ENCODE peak calls at places on chromosomes 12 and 14, in four cellular contexts. T is ovary, E is thoracic aorta, U is tibial nerve. D is an unnamed sample.

GRCh38 chr12:99390707-99391106 is 256.8 kb upstream of the GARIN6 start:
- DNase-seq in T (no peak), E (no peak), U (no peak), D (peak; percentile 3)

GRCh38 chr12:54526800-54527630 is 22.4 kb upstream of the PDE1B start:
- DNase-seq in T (peak; percentile 53), E (no peak), U (no peak), D (peak; percentile 34)

GRCh38 chr12:238736-239398 is 23.8 kb downstream of the SLC6A13 start:
- DNase-seq in T (no peak), E (no peak), U (no peak), D (no peak)

GRCh38 chr12:113072136-113072535 is 15.6 kb downstream of the DTX1 start:
- DNase-seq in T (no peak), E (no peak), U (no peak), D (no peak)

GRCh38 chr12:50442178-50442908 is 41.7 kb downstream of the LARP4 start:
- DNase-seq in T (no peak), E (no peak), U (no peak), D (no peak)

GRCh38 chr12:49806321-49806813 is 21.8 kb downstream of the NCKAP5L start:
- DNase-seq in T (no peak), E (no peak), U (no peak), D (no peak)

GRCh38 chr12:123453165-123453564 is 4.8 kb upstream of the SNRNP35 start:
- DNase-seq in T (no peak), E (no peak), U (no peak), D (no peak)

GRCh38 chr12:41439134-41439533 is 251.0 kb downstream of the PDZRN4 start:
- DNase-seq in T (no peak), E (no peak), U (no peak), D (no peak)

GRCh38 chr12:18970603-18971002 is 158.9 kb upstream of the PLEKHA5 start:
- DNase-seq in T (no peak), E (no peak), U (no peak), D (no peak)

GRCh38 chr12:94516985-94517384 is 57.3 kb upstream of the CEP83 start:
- DNase-seq in T (no peak), E (no peak), U (no peak), D (no peak)

GRCh38 chr12:3935078-3935477 is 61.9 kb upstream of the PARP11 start:
- DNase-seq in T (no peak), E (no peak), U (no peak), D (no peak)

GRCh38 chr14:41222581-41222980 is 384.1 kb upstream of the LRFN5 start:
- DNase-seq in T (no peak), E (no peak), U (no peak), D (no peak)

GRCh38 chr12:47370421-47370820 is 290.7 kb upstream of the AMIGO2 start:
- DNase-seq in T (no peak), E (no peak), U (no peak), D (no peak)

GRCh38 chr14:104342435-104343293 is 204.3 kb downstream of the KIF26A start:
- DNase-seq in T (peak; percentile 43), E (no peak), U (no peak), D (no peak)

GRCh38 chr12:28222081-28222700 is 31.9 kb downstream of the CCDC91 start:
- DNase-seq in T (no peak), E (no peak), U (no peak), D (no peak)

GRCh38 chr12:50862316-50862715 is 19.6 kb downstream of the TMPRSS12 start:
- DNase-seq in T (no peak), E (no peak), U (no peak), D (no peak)

GRCh38 chr12:31011746-31012567 is 61.7 kb upstream of the DDX11 start:
- DNase-seq in T (no peak), E (no peak), U (no peak), D (no peak)

GRCh38 chr12:54460317-54460935 is 13.0 kb downstream of the GTSF1 start:
- DNase-seq in T (no peak), E (no peak), U (no peak), D (no peak)

GRCh38 chr12:31362759-31363415 is 36.9 kb upstream of the SINHCAF start:
- DNase-seq in T (no peak), E (no peak), U (no peak), D (peak; percentile 91)

GRCh38 chr12:105420659-105421240 is 90.3 kb downstream of the C12orf75 start:
- DNase-seq in T (peak; percentile 78), E (no peak), U (peak; percentile 50), D (peak; percentile 12)

GRCh38 chr12:57694459-57695019 is 607 bp downstream of the OS9 start:
- DNase-seq in T (no peak), E (no peak), U (no peak), D (no peak)

GRCh38 chr14:68938515-68939423 is 40.3 kb downstream of the ACTN1 start:
- DNase-seq in T (peak; percentile 58), E (no peak), U (no peak), D (no peak)

GRCh38 chr12:62912644-62913043 is 22.3 kb downstream of the PPM1H start:
- DNase-seq in T (no peak), E (no peak), U (no peak), D (no peak)

GRCh38 chr14:64684091-64684490 is 20.1 kb upstream of the PLEKHG3 start:
- DNase-seq in T (peak; percentile 85), E (no peak), U (no peak), D (no peak)

GRCh38 chr12:121799175-121799841 is 4.5 kb upstream of the SETD1B start:
- DNase-seq in T (no peak), E (peak; percentile 42), U (peak; percentile 52), D (peak; percentile 68)

GRCh38 chr12:104050436-104050835 is 449 bp upstream of the GLT8D2 start:
- DNase-seq in T (no peak), E (no peak), U (no peak), D (no peak)

GRCh38 chr12:49540229-49541139 is 1.7 kb downstream of the KCNH3 start:
- DNase-seq in T (no peak), E (no peak), U (no peak), D (no peak)

GRCh38 chr14:35406811-35407630 is 2.5 kb upstream of the NFKBIA start:
- DNase-seq in T (no peak), E (no peak), U (no peak), D (peak; percentile 61)

GRCh38 chr14:62443796-62444195 is 601.5 kb downstream of the KCNH5 start:
- DNase-seq in T (no peak), E (no peak), U (no peak), D (no peak)

GRCh38 chr12:115500872-115501271 is 776.6 kb downstream of the MED13L start:
- DNase-seq in T (no peak), E (no peak), U (no peak), D (no peak)

GRCh38 chr12:13635709-13636108 is 345.7 kb downstream of the GRIN2B start:
- DNase-seq in T (no peak), E (no peak), U (no peak), D (no peak)

GRCh38 chr12:59036973-59037807 is 116.9 kb upstream of the LRIG3 start:
- DNase-seq in T (no peak), E (no peak), U (no peak), D (no peak)

GRCh38 chr12:76020731-76021672 is 10.6 kb downstream of the PHLDA1 start:
- DNase-seq in T (no peak), E (no peak), U (no peak), D (peak; percentile 49)

GRCh38 chr12:113239811-113240331 is 18.6 kb downstream of the TPCN1 start:
- DNase-seq in T (peak; percentile 69), E (no peak), U (no peak), D (no peak)

GRCh38 chr12:52191841-52192791 is at the start of gene KRT80:
- DNase-seq in T (peak; percentile 94), E (peak; percentile 81), U (peak; percentile 76), D (peak; percentile 80)

GRCh38 chr12:106774808-106775524 is 484 bp downstream of the RIC8B start:
- DNase-seq in T (no peak), E (no peak), U (no peak), D (no peak)

GRCh38 chr14:20684662-20685456 is 499 bp downstream of the RNASE4 start:
- DNase-seq in T (peak; percentile 57), E (no peak), U (no peak), D (no peak)

GRCh38 chr14:34981743-34982420 is 910 bp upstream of the SRP54 start:
- DNase-seq in T (no peak), E (no peak), U (no peak), D (peak; percentile 39)

GRCh38 chr14:96683575-96684289 is 113.5 kb upstream of the VRK1 start:
- DNase-seq in T (no peak), E (no peak), U (no peak), D (no peak)